ENCODE peak calls at places on chromosome 20, in six cellular contexts. One of them, this sample, is unnamed.

GRCh38 chr20:34014878-34015277 is 21.2 kb downstream of the RALY start:
- DNase-seq in HepG2: no peak
- DNase-seq in A549: no peak
- DNase-seq in K562: no peak
- DNase-seq in endothelial cell of umbilical vein: no peak
- DNase-seq in GM12878: no peak
- DNase-seq in this sample: no peak

GRCh38 chr20:17992224-17992637 is 23.4 kb downstream of the MGME1 start:
- DNase-seq in GM12878: peak; percentile 44
- DNase-seq in HepG2: no peak
- DNase-seq in K562: no peak
- DNase-seq in A549: no peak
- DNase-seq in endothelial cell of umbilical vein: no peak
- DNase-seq in this sample: no peak

GRCh38 chr20:25259358-25259757 is 11.5 kb downstream of the PYGB start:
- DNase-seq in HepG2: no peak
- DNase-seq in endothelial cell of umbilical vein: no peak
- DNase-seq in A549: no peak
- DNase-seq in GM12878: no peak
- DNase-seq in K562: no peak
- DNase-seq in this sample: no peak

GRCh38 chr20:36821964-36822437 is 48.4 kb upstream of the DSN1 start:
- DNase-seq in endothelial cell of umbilical vein: no peak
- DNase-seq in A549: no peak
- DNase-seq in HepG2: no peak
- DNase-seq in K562: peak; percentile 66
- DNase-seq in GM12878: no peak
- DNase-seq in this sample: no peak

GRCh38 chr20:50208085-50208491 is 17.5 kb downstream of the CEBPB start:
- DNase-seq in endothelial cell of umbilical vein: no peak
- DNase-seq in K562: no peak
- DNase-seq in HepG2: no peak
- DNase-seq in A549: no peak
- DNase-seq in GM12878: no peak
- DNase-seq in this sample: peak; percentile 56

GRCh38 chr20:58651548-58651822 is 402 bp downstream of the STX16 start:
- DNase-seq in GM12878: no peak
- DNase-seq in K562: no peak
- DNase-seq in HepG2: peak; percentile 36
- DNase-seq in A549: no peak
- DNase-seq in endothelial cell of umbilical vein: peak; percentile 34
- DNase-seq in this sample: no peak

GRCh38 chr20:645318-646106 is 7.5 kb downstream of the SRXN1 start:
- DNase-seq in HepG2: peak; percentile 90
- DNase-seq in GM12878: peak; percentile 25
- DNase-seq in K562: peak; percentile 79
- DNase-seq in A549: peak; percentile 87
- DNase-seq in endothelial cell of umbilical vein: peak; percentile 80
- DNase-seq in this sample: peak; percentile 87

GRCh38 chr20:36881888-36882287 is 6.0 kb downstream of the TLDC2 start:
- DNase-seq in K562: no peak
- DNase-seq in A549: no peak
- DNase-seq in endothelial cell of umbilical vein: no peak
- DNase-seq in HepG2: no peak
- DNase-seq in GM12878: no peak
- DNase-seq in this sample: no peak

GRCh38 chr20:2752631-2753455 is 47.6 kb downstream of the CPXM1 start:
- DNase-seq in GM12878: no peak
- DNase-seq in K562: peak; percentile 63
- DNase-seq in HepG2: peak; percentile 58
- DNase-seq in endothelial cell of umbilical vein: peak; percentile 42
- DNase-seq in A549: peak; percentile 75
- DNase-seq in this sample: peak; percentile 66

GRCh38 chr20:32649697-32650471 is 23.9 kb downstream of the C20orf203 start:
- DNase-seq in K562: no peak
- DNase-seq in endothelial cell of umbilical vein: no peak
- DNase-seq in GM12878: no peak
- DNase-seq in A549: no peak
- DNase-seq in HepG2: no peak
- DNase-seq in this sample: no peak

GRCh38 chr20:5551621-5552020 is 198.6 kb upstream of the SHLD1 start:
- DNase-seq in K562: no peak
- DNase-seq in HepG2: no peak
- DNase-seq in GM12878: no peak
- DNase-seq in endothelial cell of umbilical vein: no peak
- DNase-seq in A549: no peak
- DNase-seq in this sample: no peak

GRCh38 chr20:4853787-4854295 is 132.1 kb downstream of the PRND start:
- DNase-seq in endothelial cell of umbilical vein: no peak
- DNase-seq in HepG2: no peak
- DNase-seq in A549: no peak
- DNase-seq in K562: no peak
- DNase-seq in GM12878: no peak
- DNase-seq in this sample: no peak

GRCh38 chr20:63273635-63274380 is 1.2 kb downstream of the ARFGAP1 start:
- DNase-seq in A549: peak; percentile 38
- DNase-seq in HepG2: peak; percentile 82
- DNase-seq in K562: peak; percentile 64
- DNase-seq in endothelial cell of umbilical vein: peak; percentile 29
- DNase-seq in GM12878: no peak
- DNase-seq in this sample: peak; percentile 55

GRCh38 chr20:32461836-32462600 is 103.9 kb downstream of the ASXL1 start:
- DNase-seq in endothelial cell of umbilical vein: no peak
- DNase-seq in K562: no peak
- DNase-seq in HepG2: no peak
- DNase-seq in A549: no peak
- DNase-seq in GM12878: no peak
- DNase-seq in this sample: no peak

GRCh38 chr20:64219202-64219601 is 36.3 kb upstream of the PCMTD2 start:
- DNase-seq in K562: no peak
- DNase-seq in HepG2: no peak
- DNase-seq in GM12878: no peak
- DNase-seq in endothelial cell of umbilical vein: no peak
- DNase-seq in A549: no peak
- DNase-seq in this sample: no peak

GRCh38 chr20:36236786-36237121 is 476 bp downstream of the AAR2 start:
- DNase-seq in A549: no peak
- DNase-seq in K562: no peak
- DNase-seq in HepG2: no peak
- DNase-seq in GM12878: no peak
- DNase-seq in endothelial cell of umbilical vein: no peak
- DNase-seq in this sample: no peak

GRCh38 chr20:3697588-3698235 is 14.7 kb downstream of the SIGLEC1 start:
- DNase-seq in GM12878: no peak
- DNase-seq in endothelial cell of umbilical vein: no peak
- DNase-seq in K562: no peak
- DNase-seq in A549: no peak
- DNase-seq in HepG2: no peak
- DNase-seq in this sample: no peak

GRCh38 chr20:64203037-64203777 is 39.0 kb downstream of the MYT1 start:
- DNase-seq in GM12878: no peak
- DNase-seq in K562: no peak
- DNase-seq in endothelial cell of umbilical vein: no peak
- DNase-seq in HepG2: no peak
- DNase-seq in A549: no peak
- DNase-seq in this sample: no peak

GRCh38 chr20:61515922-61516321 is 263.9 kb downstream of the CDH4 start:
- DNase-seq in GM12878: no peak
- DNase-seq in K562: no peak
- DNase-seq in HepG2: no peak
- DNase-seq in A549: no peak
- DNase-seq in endothelial cell of umbilical vein: no peak
- DNase-seq in this sample: no peak

GRCh38 chr20:23289249-23289648 is 61.3 kb upstream of the NXT1 start:
- DNase-seq in A549: no peak
- DNase-seq in HepG2: no peak
- DNase-seq in GM12878: no peak
- DNase-seq in K562: no peak
- DNase-seq in endothelial cell of umbilical vein: no peak
- DNase-seq in this sample: no peak

GRCh38 chr20:36572701-36573102 is 695 bp upstream of the TGIF2 start:
- DNase-seq in endothelial cell of umbilical vein: no peak
- DNase-seq in A549: peak; percentile 19
- DNase-seq in HepG2: peak; percentile 65
- DNase-seq in K562: peak; percentile 47
- DNase-seq in GM12878: no peak
- DNase-seq in this sample: peak; percentile 77

GRCh38 chr20:787827-788226 is 19.5 kb upstream of the SLC52A3 start:
- DNase-seq in HepG2: no peak
- DNase-seq in A549: no peak
- DNase-seq in K562: no peak
- DNase-seq in GM12878: no peak
- DNase-seq in endothelial cell of umbilical vein: no peak
- DNase-seq in this sample: no peak

GRCh38 chr20:18906046-18906445 is 92.5 kb downstream of the SCP2D1 start:
- DNase-seq in HepG2: no peak
- DNase-seq in K562: no peak
- DNase-seq in endothelial cell of umbilical vein: no peak
- DNase-seq in GM12878: no peak
- DNase-seq in A549: no peak
- DNase-seq in this sample: no peak

GRCh38 chr20:62359491-62360121 is 7.5 kb downstream of the LAMA5 start:
- DNase-seq in endothelial cell of umbilical vein: peak; percentile 79
- DNase-seq in K562: peak; percentile 49
- DNase-seq in HepG2: no peak
- DNase-seq in GM12878: no peak
- DNase-seq in A549: peak; percentile 95
- DNase-seq in this sample: no peak

DNA sequence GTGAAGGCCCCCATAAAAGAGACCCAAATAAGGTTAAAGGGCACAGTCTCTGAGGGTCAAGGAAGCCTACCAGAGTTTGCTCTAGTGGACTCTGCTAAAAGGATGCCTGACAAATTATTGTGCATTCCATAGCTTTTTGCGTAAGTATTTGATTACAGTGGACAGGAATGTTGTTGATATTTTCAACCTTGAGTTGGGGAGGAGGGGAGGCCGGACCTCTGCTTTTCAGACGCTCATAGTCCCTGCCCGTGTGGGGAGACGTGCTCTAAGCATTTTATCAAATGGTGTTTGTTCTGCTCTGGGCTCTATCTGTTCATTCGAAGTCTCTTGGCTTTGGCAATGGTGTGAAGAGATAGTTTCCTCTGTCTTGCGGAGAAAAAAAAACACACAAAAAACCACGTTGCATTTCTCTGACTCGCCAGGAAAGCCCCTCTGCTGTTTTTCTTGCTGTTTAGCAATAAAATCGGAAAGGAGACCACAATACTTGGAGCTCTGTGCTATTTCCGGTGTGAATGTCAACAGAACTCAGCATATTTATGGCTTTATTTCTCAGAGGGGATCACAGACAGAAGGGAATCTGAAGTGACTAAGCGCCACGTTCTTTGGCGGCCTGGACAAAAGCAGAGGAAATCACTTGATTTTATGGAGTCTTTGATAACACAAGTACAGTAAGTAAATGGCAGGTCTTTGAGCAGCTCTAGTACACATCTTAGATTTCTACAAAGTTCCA is 159.8 kb downstream of the ZFP64 start:
- DNase-seq in A549: peak; percentile 53
- DNase-seq in endothelial cell of umbilical vein: peak; percentile 98
- DNase-seq in GM12878: no peak
- DNase-seq in HepG2: peak; percentile 95
- DNase-seq in K562: no peak
- DNase-seq in this sample: peak; percentile 54
- TF ChIP-seq MAX in A549: peak; percentile 46
- TF ChIP-seq MAX in endothelial cell of umbilical vein: no peak
- TF ChIP-seq MAX in GM12878: no peak
- TF ChIP-seq MAX in HepG2: peak; percentile 76
- TF ChIP-seq MAX in K562: no peak
- TF ChIP-seq MAX in this sample: no peak

DNA sequence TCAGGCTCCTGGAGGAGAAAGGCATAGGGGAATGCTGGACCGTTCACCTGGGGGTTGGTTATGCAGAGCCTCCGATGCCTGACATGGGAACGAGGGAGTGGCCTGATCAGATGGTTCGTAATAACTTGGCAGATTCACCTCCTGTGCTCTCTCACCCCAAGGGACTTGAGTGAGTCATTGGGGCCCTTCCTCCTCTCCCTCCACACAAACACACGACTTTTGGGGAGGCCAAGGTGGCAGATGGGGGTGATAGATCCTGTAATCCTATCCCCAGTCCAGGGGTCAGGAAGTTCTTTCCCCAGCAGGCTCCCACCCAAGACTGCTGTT is 45.6 kb upstream of the ARFGEF2 start:
- DNase-seq in A549: no peak
- DNase-seq in GM12878: no peak
- DNase-seq in HepG2: no peak
- DNase-seq in K562: no peak
- DNase-seq in endothelial cell of umbilical vein: no peak
- DNase-seq in this sample: peak; percentile 94
- TF ChIP-seq MYC in A549: no peak
- TF ChIP-seq MYC in GM12878: no peak
- TF ChIP-seq MYC in HepG2: no peak
- TF ChIP-seq MYC in K562: no peak
- TF ChIP-seq MYC in endothelial cell of umbilical vein: no peak
- TF ChIP-seq MYC in this sample: peak; percentile 78

GRCh38 chr20:46406200-46406985 is at the start of gene ELMO2:
- DNase-seq in K562: peak; percentile 95
- DNase-seq in A549: peak; percentile 95
- DNase-seq in GM12878: peak; percentile 76
- DNase-seq in HepG2: peak; percentile 99
- DNase-seq in endothelial cell of umbilical vein: peak; percentile 97
- DNase-seq in this sample: peak; percentile 99

GRCh38 chr20:46408281-46408731 is 1.9 kb upstream of the ELMO2 start:
- DNase-seq in A549: no peak
- DNase-seq in HepG2: peak; percentile 71
- DNase-seq in endothelial cell of umbilical vein: no peak
- DNase-seq in GM12878: no peak
- DNase-seq in K562: no peak
- DNase-seq in this sample: no peak

GRCh38 chr20:46411637-46412036 is 5.2 kb upstream of the ELMO2 start:
- DNase-seq in endothelial cell of umbilical vein: no peak
- DNase-seq in GM12878: no peak
- DNase-seq in HepG2: peak; percentile 50
- DNase-seq in A549: no peak
- DNase-seq in K562: no peak
- DNase-seq in this sample: no peak

GRCh38 chr20:46406986-46407670 is 713 bp upstream of the ELMO2 start:
- DNase-seq in GM12878: peak; percentile 42
- DNase-seq in HepG2: peak; percentile 47
- DNase-seq in A549: no peak
- DNase-seq in K562: no peak
- DNase-seq in endothelial cell of umbilical vein: no peak
- DNase-seq in this sample: peak; percentile 83

DNA sequence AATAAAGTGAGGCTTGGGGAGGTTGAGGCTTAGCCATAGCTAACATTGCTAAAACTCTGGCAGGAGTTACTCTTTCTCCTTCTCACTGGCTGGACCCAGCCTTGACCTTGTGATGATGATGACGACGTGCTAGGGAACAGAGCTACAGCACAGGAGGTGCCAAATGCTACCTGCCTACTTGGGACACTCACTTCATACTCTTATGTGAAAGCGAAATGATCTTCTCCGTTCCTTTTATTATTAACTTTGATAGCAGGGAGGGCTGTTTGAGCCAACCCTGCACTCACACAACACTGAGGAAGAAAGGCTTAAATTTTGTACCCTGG is 1.2 kb upstream of the ELMO2 start:
- DNase-seq in HepG2: no peak
- DNase-seq in endothelial cell of umbilical vein: no peak
- DNase-seq in A549: no peak
- DNase-seq in GM12878: no peak
- DNase-seq in K562: no peak
- DNase-seq in this sample: no peak
- H3K4me3 ChIP-seq in HepG2: peak overlapping the region; percentile 56
- H3K4me3 ChIP-seq in endothelial cell of umbilical vein: no peak overlapping the region
- H3K4me3 ChIP-seq in A549: no peak overlapping the region
- H3K4me3 ChIP-seq in GM12878: no peak overlapping the region
- H3K4me3 ChIP-seq in K562: no peak overlapping the region
- H3K4me3 ChIP-seq in this sample: peak overlapping the region; percentile 71

GRCh38 chr20:20139403-20139802 is 87.1 kb downstream of the CFAP61 start:
- DNase-seq in endothelial cell of umbilical vein: no peak
- DNase-seq in HepG2: no peak
- DNase-seq in A549: no peak
- DNase-seq in K562: no peak
- DNase-seq in GM12878: no peak
- DNase-seq in this sample: no peak
- TF ChIP-seq MAX in endothelial cell of umbilical vein: no peak
- TF ChIP-seq MAX in HepG2: no peak
- TF ChIP-seq MAX in A549: no peak
- TF ChIP-seq MAX in K562: no peak
- TF ChIP-seq MAX in GM12878: no peak
- TF ChIP-seq MAX in this sample: no peak